ENCODE peak calls at places on chromosome 20, in seven cellular contexts. O is pancreas, I is choroid plexus epithelial cell, B is breast epithelium, G is AG04450, A is fibroblast of pulmonary artery, C is K562. M is an unnamed sample.

GRCh38 chr20:25750765-25751696 is 54.4 kb upstream of the ZNF337 start:
- DNase-seq in O (peak), I (peak), B (no peak), G (no peak), A (peak), C (peak), M (no peak)

GRCh38 chr20:43837856-43838702 is 76.6 kb upstream of the TOX2 start:
- DNase-seq in O (no peak), I (no peak), B (no peak), G (no peak), A (no peak), C (no peak), M (no peak)

GRCh38 chr20:3846378-3846739 is 275 bp upstream of the MAVS start:
- DNase-seq in O (no peak), I (no peak), B (no peak), G (no peak), A (no peak), C (no peak), M (no peak)

GRCh38 chr20:2162125-2162822 is 60.6 kb downstream of the STK35 start:
- DNase-seq in O (no peak), I (no peak), B (no peak), G (no peak), A (peak), C (no peak), M (no peak)

GRCh38 chr20:56522311-56522710 is 2.2 kb upstream of the FAM209A start:
- DNase-seq in O (no peak), I (no peak), B (no peak), G (no peak), A (no peak), C (no peak), M (no peak)

GRCh38 chr20:18057994-18058349 is 256 bp upstream of the OVOL2 start:
- DNase-seq in O (no peak), I (no peak), B (peak), G (no peak), A (no peak), C (no peak), M (no peak)

GRCh38 chr20:19427913-19428800 is 215.7 kb downstream of the SLC24A3 start:
- DNase-seq in O (no peak), I (peak), B (no peak), G (no peak), A (no peak), C (no peak), M (no peak)

GRCh38 chr20:37526839-37527637 is 638 bp downstream of the BLCAP start:
- DNase-seq in O (no peak), I (no peak), B (no peak), G (no peak), A (peak), C (no peak), M (peak)

GRCh38 chr20:51966296-51966971 is 164.1 kb upstream of the SALL4 start:
- DNase-seq in O (no peak), I (peak), B (no peak), G (no peak), A (peak), C (peak), M (no peak)

GRCh38 chr20:20530428-20531151 is 162.7 kb downstream of the INSM1 start:
- DNase-seq in O (no peak), I (no peak), B (no peak), G (no peak), A (no peak), C (no peak), M (no peak)

GRCh38 chr20:63741676-63742380 is 2.3 kb downstream of the SLC2A4RG start:
- DNase-seq in O (peak), I (no peak), B (no peak), G (no peak), A (no peak), C (no peak), M (no peak)

GRCh38 chr20:2390971-2391675 is 10.4 kb downstream of the TGM6 start:
- DNase-seq in O (no peak), I (no peak), B (no peak), G (no peak), A (no peak), C (no peak), M (no peak)

GRCh38 chr20:54026300-54027064 is 43.9 kb downstream of the BCAS1 start:
- DNase-seq in O (no peak), I (no peak), B (no peak), G (no peak), A (no peak), C (no peak), M (no peak)

GRCh38 chr20:34834459-34834893 is 9.0 kb upstream of the NCOA6 start:
- DNase-seq in O (no peak), I (peak), B (no peak), G (no peak), A (peak), C (peak), M (no peak)

GRCh38 chr20:1242530-1242929 is 16.7 kb downstream of the RAD21L1 start:
- DNase-seq in O (no peak), I (peak), B (no peak), G (peak), A (peak), C (no peak), M (no peak)

GRCh38 chr20:53643031-53643832 is 49.6 kb upstream of the ZNF217 start:
- DNase-seq in O (no peak), I (peak), B (no peak), G (no peak), A (peak), C (peak), M (no peak)

GRCh38 chr20:24964518-24964838 is 15.4 kb downstream of the CST7 start:
- DNase-seq in O (no peak), I (no peak), B (no peak), G (no peak), A (no peak), C (no peak), M (no peak)

GRCh38 chr20:17431621-17432364 is 99.4 kb downstream of the BFSP1 start:
- DNase-seq in O (peak), I (peak), B (no peak), G (peak), A (peak), C (peak), M (peak)

GRCh38 chr20:64256282-64256947 is 867 bp downstream of the PCMTD2 start:
- DNase-seq in O (peak), I (no peak), B (no peak), G (no peak), A (peak), C (peak), M (no peak)

GRCh38 chr20:18712116-18712515 is 101.5 kb upstream of the SCP2D1 start:
- DNase-seq in O (no peak), I (peak), B (no peak), G (no peak), A (no peak), C (no peak), M (no peak)

GRCh38 chr20:56911946-56912345 is 282.8 kb downstream of the TFAP2C start:
- DNase-seq in O (no peak), I (no peak), B (no peak), G (no peak), A (no peak), C (no peak), M (no peak)

GRCh38 chr20:24896984-24897383 is 52.1 kb upstream of the CST7 start:
- DNase-seq in O (no peak), I (no peak), B (no peak), G (no peak), A (no peak), C (no peak), M (no peak)

GRCh38 chr20:12152996-12153395 is 235.3 kb downstream of the BTBD3 start:
- DNase-seq in O (no peak), I (peak), B (no peak), G (peak), A (peak), C (no peak), M (no peak)

GRCh38 chr20:23163562-23163961 is 77.4 kb upstream of the CD93 start:
- DNase-seq in O (no peak), I (no peak), B (no peak), G (no peak), A (no peak), C (no peak), M (no peak)

GRCh38 chr20:20457392-20458126 is 89.7 kb downstream of the INSM1 start:
- DNase-seq in O (no peak), I (peak), B (no peak), G (no peak), A (peak), C (no peak), M (no peak)

DNA sequence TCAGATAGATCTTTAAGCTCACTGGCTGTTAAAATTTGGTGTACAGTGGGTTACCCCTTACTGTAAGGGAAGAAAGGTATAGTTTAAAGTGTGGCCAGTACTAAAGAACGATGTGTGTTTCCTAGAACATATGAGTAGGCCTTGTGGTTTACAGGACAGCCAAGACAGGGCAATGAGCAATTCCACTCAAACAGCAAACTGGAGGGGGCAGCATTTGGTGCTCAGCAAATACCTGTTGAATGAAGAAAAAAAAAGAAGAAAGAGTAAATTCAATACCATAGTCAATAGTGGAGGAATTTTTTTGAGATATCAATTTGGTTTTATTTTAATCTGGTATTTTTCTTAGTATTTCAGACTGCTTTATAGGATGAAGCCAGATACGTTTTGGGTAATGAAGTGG is 3.8 kb upstream of the NCOA5 start:
- DNase-seq in O (no peak), I (no peak), B (no peak), G (no peak), A (no peak), C (no peak), M (no peak)
- TF ChIP-seq CTCF in O (no peak), I (peak), B (no peak), G (no peak), A (no peak), C (no peak), M (no peak)

GRCh38 chr20:50569864-50570836 is 60.0 kb downstream of the PTPN1 start:
- DNase-seq in O (no peak), I (peak), B (no peak), G (no peak), A (peak), C (peak), M (no peak)
- TF ChIP-seq CTCF in O (no peak), I (peak), B (no peak), G (peak), A (peak), C (peak), M (no peak)

GRCh38 chr20:47204008-47204745 is 152.3 kb downstream of the ZMYND8 start:
- DNase-seq in O (no peak), I (peak), B (no peak), G (no peak), A (peak), C (no peak), M (no peak)

GRCh38 chr20:47202765-47203667 is 153.5 kb downstream of the ZMYND8 start:
- DNase-seq in O (no peak), I (no peak), B (no peak), G (no peak), A (no peak), C (no peak), M (no peak)

GRCh38 chr20:47206962-47207641 is 149.4 kb downstream of the ZMYND8 start:
- DNase-seq in O (no peak), I (no peak), B (no peak), G (no peak), A (no peak), C (no peak), M (peak)

GRCh38 chr20:47204746-47205122 is 151.8 kb downstream of the ZMYND8 start:
- DNase-seq in O (no peak), I (no peak), B (no peak), G (no peak), A (no peak), C (no peak), M (no peak)

GRCh38 chr20:47205577-47206123 is 150.8 kb downstream of the ZMYND8 start:
- DNase-seq in O (peak), I (peak), B (no peak), G (peak), A (peak), C (peak), M (peak)
- TF ChIP-seq CTCF in O (no peak), I (peak), B (peak), G (peak), A (peak), C (peak), M (peak)

DNA sequence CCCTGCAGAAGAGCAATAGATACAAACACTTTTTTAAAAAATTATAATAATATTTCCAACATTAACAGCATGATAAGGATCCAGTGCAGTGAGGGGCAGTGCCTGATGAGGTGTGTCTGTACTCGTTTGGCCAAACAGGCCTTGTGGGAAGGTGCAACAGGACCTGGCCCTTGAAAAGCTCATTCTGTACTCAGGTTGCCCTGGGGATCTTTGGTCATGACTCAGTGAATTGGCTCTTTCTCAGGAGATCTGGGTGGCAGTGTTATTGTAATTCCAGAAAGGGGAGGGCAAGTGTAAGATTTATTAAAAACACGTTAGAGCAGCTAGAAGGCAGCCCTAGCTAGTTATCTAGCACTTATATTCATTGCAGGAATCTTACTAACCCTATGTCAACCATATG is 2.9 kb upstream of the SPINT3 start:
- DNase-seq in O (no peak), I (no peak), B (no peak), G (no peak), A (no peak), C (no peak), M (no peak)
- TF ChIP-seq CTCF in O (no peak), I (no peak), B (no peak), G (no peak), A (no peak), C (no peak), M (no peak)

DNA sequence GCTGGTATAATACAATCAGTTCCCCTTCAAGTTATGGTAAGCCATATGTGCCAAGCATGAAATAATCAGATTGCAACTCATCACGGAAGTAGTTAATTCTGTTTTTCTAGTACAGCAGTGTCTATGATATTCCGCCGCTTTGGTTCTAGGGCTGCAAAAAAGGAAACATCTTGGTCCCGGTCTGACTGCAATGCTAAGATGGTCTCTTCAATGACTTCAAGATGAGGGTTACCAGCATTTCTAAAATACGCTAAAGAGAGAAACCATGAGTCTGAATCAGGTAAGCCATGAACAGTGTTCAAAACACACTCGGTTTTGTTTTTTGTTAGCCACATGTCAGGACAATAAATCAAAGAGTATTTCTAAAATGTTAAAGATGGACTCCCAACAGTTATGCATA is 3.2 kb upstream of the ANKRD60 start:
- DNase-seq in O (no peak), I (no peak), B (no peak), G (no peak), A (no peak), C (no peak), M (no peak)
- TF ChIP-seq CTCF in O (no peak), I (no peak), B (no peak), G (no peak), A (no peak), C (no peak), M (no peak)

GRCh38 chr20:62298577-62299249 is 4.1 kb upstream of the ADRM1 start:
- DNase-seq in O (no peak), I (no peak), B (no peak), G (no peak), A (no peak), C (no peak), M (no peak)

GRCh38 chr20:62300319-62300718 is 2.5 kb upstream of the ADRM1 start:
- DNase-seq in O (no peak), I (no peak), B (no peak), G (no peak), A (no peak), C (no peak), M (no peak)

GRCh38 chr20:62301111-62301668 is 1.6 kb upstream of the ADRM1 start:
- DNase-seq in O (no peak), I (no peak), B (no peak), G (no peak), A (no peak), C (no peak), M (no peak)

GRCh38 chr20:62301773-62302340 is 940 bp upstream of the ADRM1 start:
- DNase-seq in O (peak), I (peak), B (peak), G (peak), A (peak), C (peak), M (peak)

GRCh38 chr20:62299666-62300236 is 3.0 kb upstream of the ADRM1 start:
- DNase-seq in O (no peak), I (no peak), B (no peak), G (no peak), A (no peak), C (no peak), M (no peak)
- TF ChIP-seq CTCF in O (no peak), I (no peak), B (no peak), G (no peak), A (no peak), C (no peak), M (no peak)

DNA sequence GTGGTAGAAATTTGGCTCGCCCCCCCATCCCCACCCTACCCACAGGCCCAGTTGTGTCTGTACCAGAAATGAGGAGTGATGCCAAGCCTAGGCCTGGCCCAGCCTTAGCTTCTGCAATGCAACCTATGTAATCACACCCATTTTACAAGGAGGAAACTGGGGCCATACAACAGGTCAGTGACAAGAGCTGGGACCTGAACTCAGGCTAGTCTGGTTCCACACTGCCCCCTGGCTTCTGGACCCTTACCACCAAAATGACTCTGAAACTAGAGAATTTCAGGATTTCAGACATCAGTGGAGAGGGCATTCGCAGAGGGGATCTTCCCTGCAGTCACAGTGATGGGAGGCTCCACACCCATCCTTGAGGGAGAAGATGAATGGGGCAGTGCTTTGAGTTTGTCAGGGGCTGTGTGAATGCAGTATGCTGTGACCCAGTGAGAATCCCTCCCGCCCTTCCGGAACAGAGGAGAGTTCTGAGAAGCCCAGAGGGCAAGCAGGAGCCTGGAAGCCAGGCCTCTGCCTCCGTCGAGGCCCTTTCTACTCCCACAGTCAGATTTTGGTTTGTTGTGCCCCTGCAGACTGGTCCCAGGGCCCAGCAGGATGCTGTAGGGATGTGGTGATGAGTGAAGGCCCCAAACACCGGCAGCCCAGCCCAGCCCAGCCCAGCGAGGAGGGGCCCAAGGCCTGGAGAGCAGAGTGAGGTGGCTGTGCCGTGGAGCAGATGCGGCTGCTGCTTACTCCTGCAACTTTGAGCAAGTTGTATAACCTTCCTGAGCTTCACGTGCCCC is 48.1 kb upstream of the MYL9 start:
- DNase-seq in O (no peak), I (no peak), B (no peak), G (no peak), A (no peak), C (peak), M (peak)
- TF ChIP-seq CTCF in O (peak), I (peak), B (no peak), G (peak), A (peak), C (peak), M (no peak)

DNA sequence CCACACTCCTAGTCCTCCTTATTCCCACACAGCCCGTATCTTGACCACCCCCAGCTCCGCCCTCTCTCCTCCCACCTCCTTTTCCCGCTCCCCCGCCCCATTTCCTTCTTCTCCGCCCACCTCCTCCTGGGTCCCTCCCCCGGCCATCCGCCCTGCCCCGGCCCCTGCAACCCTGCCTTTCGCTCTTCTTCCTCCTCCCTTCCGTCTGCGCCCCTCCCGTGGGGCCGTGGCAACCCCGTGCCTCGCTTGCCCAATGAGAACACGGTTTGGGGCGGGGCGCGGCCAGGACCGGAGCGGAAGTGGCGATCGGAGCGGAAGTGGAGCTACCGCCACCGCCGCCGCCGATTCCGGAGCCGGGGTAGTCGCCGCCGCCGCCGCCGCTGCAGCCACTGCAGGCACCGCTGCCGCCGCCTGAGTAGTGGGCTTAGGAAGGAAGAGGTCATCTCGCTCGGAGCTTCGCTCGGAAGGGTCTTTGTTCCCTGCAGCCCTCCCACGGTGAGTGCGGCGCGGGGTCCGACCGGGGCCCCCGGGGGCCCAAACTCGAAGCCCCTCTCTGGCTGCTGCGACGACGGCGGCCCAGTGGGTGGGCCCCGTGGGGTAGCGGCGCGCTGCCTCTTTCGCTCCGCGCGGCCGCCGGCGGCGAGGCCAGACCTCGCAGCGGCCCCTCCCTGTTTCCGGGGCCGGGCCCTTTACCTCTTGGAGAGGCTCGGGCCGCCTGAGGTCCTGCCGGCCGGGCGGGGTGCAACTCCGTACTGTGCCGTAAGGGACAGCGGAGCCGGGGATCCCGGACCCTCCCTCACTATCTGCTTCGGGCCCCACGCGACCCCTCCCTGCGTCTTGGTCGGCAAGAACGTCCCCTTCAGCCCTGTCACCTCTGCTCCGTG is at the start of gene YWHAB:
- DNase-seq in O (peak), I (peak), B (peak), G (peak), A (peak), C (peak), M (peak)
- TF ChIP-seq CTCF in O (no peak), I (no peak), B (no peak), G (no peak), A (no peak), C (no peak), M (peak)